ENCODE peak calls at places on chromosome 12, in eight cellular contexts. One of them, this sample, is unnamed.

GRCh38 chr12:55965240-55965639 is 602 bp downstream of the PMEL start:
- DNase-seq in BJ: no peak
- DNase-seq in neural progenitor cell: peak; percentile 75
- DNase-seq in MM.1S: no peak
- DNase-seq in uterus: no peak
- DNase-seq in adrenal gland: no peak
- DNase-seq in brain microvascular endothelial cell: no peak
- DNase-seq in K562: no peak
- DNase-seq in this sample: no peak

GRCh38 chr12:52946797-52947547 is 1.9 kb upstream of the KRT18 start:
- DNase-seq in adrenal gland: no peak
- DNase-seq in uterus: no peak
- DNase-seq in neural progenitor cell: no peak
- DNase-seq in MM.1S: no peak
- DNase-seq in K562: peak; percentile 17
- DNase-seq in BJ: no peak
- DNase-seq in brain microvascular endothelial cell: no peak
- DNase-seq in this sample: no peak

GRCh38 chr12:64522316-64522715 is 70.4 kb downstream of the TBK1 start:
- DNase-seq in K562: no peak
- DNase-seq in uterus: no peak
- DNase-seq in brain microvascular endothelial cell: no peak
- DNase-seq in neural progenitor cell: no peak
- DNase-seq in BJ: no peak
- DNase-seq in adrenal gland: no peak
- DNase-seq in MM.1S: no peak
- DNase-seq in this sample: no peak

GRCh38 chr12:94954029-94954685 is 49.3 kb downstream of the NDUFA12 start:
- DNase-seq in K562: peak; percentile 85
- DNase-seq in brain microvascular endothelial cell: peak; percentile 51
- DNase-seq in adrenal gland: peak; percentile 56
- DNase-seq in BJ: peak; percentile 1
- DNase-seq in neural progenitor cell: no peak
- DNase-seq in MM.1S: no peak
- DNase-seq in uterus: no peak
- DNase-seq in this sample: peak; percentile 47

GRCh38 chr12:124388038-124388676 is 93.3 kb downstream of the RFLNA start:
- DNase-seq in BJ: no peak
- DNase-seq in MM.1S: no peak
- DNase-seq in adrenal gland: no peak
- DNase-seq in uterus: peak; percentile 61
- DNase-seq in neural progenitor cell: no peak
- DNase-seq in brain microvascular endothelial cell: no peak
- DNase-seq in K562: no peak
- DNase-seq in this sample: no peak

GRCh38 chr12:127685476-127686234 is 581.3 kb upstream of the TMEM132C start:
- DNase-seq in uterus: no peak
- DNase-seq in MM.1S: no peak
- DNase-seq in adrenal gland: no peak
- DNase-seq in K562: no peak
- DNase-seq in BJ: no peak
- DNase-seq in brain microvascular endothelial cell: no peak
- DNase-seq in neural progenitor cell: no peak
- DNase-seq in this sample: no peak

GRCh38 chr12:81863406-81863805 is 104.3 kb upstream of the PPFIA2 start:
- DNase-seq in neural progenitor cell: peak; percentile 41
- DNase-seq in MM.1S: no peak
- DNase-seq in K562: no peak
- DNase-seq in adrenal gland: no peak
- DNase-seq in BJ: no peak
- DNase-seq in uterus: no peak
- DNase-seq in brain microvascular endothelial cell: peak; percentile 76
- DNase-seq in this sample: peak; percentile 34

GRCh38 chr12:51631591-51631990 is 40.6 kb downstream of the SCN8A start:
- DNase-seq in neural progenitor cell: no peak
- DNase-seq in uterus: no peak
- DNase-seq in adrenal gland: peak; percentile 54
- DNase-seq in BJ: no peak
- DNase-seq in brain microvascular endothelial cell: peak; percentile 38
- DNase-seq in MM.1S: no peak
- DNase-seq in K562: no peak
- DNase-seq in this sample: peak; percentile 41

GRCh38 chr12:5003025-5003666 is 40.5 kb upstream of the KCNA5 start:
- DNase-seq in K562: peak; percentile 39
- DNase-seq in brain microvascular endothelial cell: peak; percentile 53
- DNase-seq in BJ: no peak
- DNase-seq in uterus: no peak
- DNase-seq in MM.1S: peak; percentile 66
- DNase-seq in adrenal gland: peak; percentile 85
- DNase-seq in neural progenitor cell: peak; percentile 84
- DNase-seq in this sample: no peak

GRCh38 chr12:26823391-26823790 is 9.6 kb downstream of the ITPR2 start:
- DNase-seq in uterus: no peak
- DNase-seq in neural progenitor cell: no peak
- DNase-seq in BJ: no peak
- DNase-seq in adrenal gland: no peak
- DNase-seq in brain microvascular endothelial cell: peak; percentile 20
- DNase-seq in K562: no peak
- DNase-seq in MM.1S: no peak
- DNase-seq in this sample: no peak

GRCh38 chr12:57031228-57031670 is 14.9 kb upstream of the TAC3 start:
- DNase-seq in adrenal gland: no peak
- DNase-seq in MM.1S: peak; percentile 43
- DNase-seq in brain microvascular endothelial cell: no peak
- DNase-seq in K562: no peak
- DNase-seq in uterus: no peak
- DNase-seq in BJ: no peak
- DNase-seq in neural progenitor cell: no peak
- DNase-seq in this sample: no peak

GRCh38 chr12:117867348-117867747 is 101.4 kb downstream of the KSR2 start:
- DNase-seq in BJ: no peak
- DNase-seq in uterus: no peak
- DNase-seq in adrenal gland: no peak
- DNase-seq in neural progenitor cell: no peak
- DNase-seq in K562: no peak
- DNase-seq in MM.1S: no peak
- DNase-seq in brain microvascular endothelial cell: no peak
- DNase-seq in this sample: no peak

GRCh38 chr12:122987086-122987951 is 6.8 kb downstream of the ARL6IP4 start:
- DNase-seq in neural progenitor cell: no peak
- DNase-seq in K562: no peak
- DNase-seq in BJ: no peak
- DNase-seq in MM.1S: no peak
- DNase-seq in brain microvascular endothelial cell: no peak
- DNase-seq in uterus: no peak
- DNase-seq in adrenal gland: no peak
- DNase-seq in this sample: no peak

GRCh38 chr12:116726749-116727148 is 11.1 kb downstream of the SPRING1 start:
- DNase-seq in K562: no peak
- DNase-seq in MM.1S: no peak
- DNase-seq in BJ: peak; percentile 39
- DNase-seq in neural progenitor cell: no peak
- DNase-seq in uterus: no peak
- DNase-seq in brain microvascular endothelial cell: no peak
- DNase-seq in adrenal gland: peak; percentile 47
- DNase-seq in this sample: no peak

GRCh38 chr12:116722245-116722644 is 15.6 kb downstream of the SPRING1 start:
- DNase-seq in uterus: no peak
- DNase-seq in BJ: no peak
- DNase-seq in MM.1S: no peak
- DNase-seq in neural progenitor cell: no peak
- DNase-seq in brain microvascular endothelial cell: no peak
- DNase-seq in K562: no peak
- DNase-seq in adrenal gland: no peak
- DNase-seq in this sample: no peak

GRCh38 chr12:116731801-116732200 is 6.1 kb downstream of the SPRING1 start:
- DNase-seq in uterus: no peak
- DNase-seq in BJ: no peak
- DNase-seq in brain microvascular endothelial cell: no peak
- DNase-seq in MM.1S: no peak
- DNase-seq in adrenal gland: no peak
- DNase-seq in K562: no peak
- DNase-seq in neural progenitor cell: no peak
- DNase-seq in this sample: no peak

GRCh38 chr12:116727261-116727660 is 10.6 kb downstream of the SPRING1 start:
- DNase-seq in neural progenitor cell: no peak
- DNase-seq in uterus: no peak
- DNase-seq in MM.1S: no peak
- DNase-seq in K562: no peak
- DNase-seq in BJ: no peak
- DNase-seq in adrenal gland: no peak
- DNase-seq in brain microvascular endothelial cell: no peak
- DNase-seq in this sample: no peak

GRCh38 chr12:116727902-116728301 is 10.0 kb downstream of the SPRING1 start:
- DNase-seq in BJ: no peak
- DNase-seq in neural progenitor cell: no peak
- DNase-seq in brain microvascular endothelial cell: no peak
- DNase-seq in K562: no peak
- DNase-seq in adrenal gland: peak; percentile 35
- DNase-seq in MM.1S: no peak
- DNase-seq in uterus: no peak
- DNase-seq in this sample: no peak
- TF ChIP-seq CTCF in BJ: no peak
- TF ChIP-seq CTCF in neural progenitor cell: no peak
- TF ChIP-seq CTCF in brain microvascular endothelial cell: no peak
- TF ChIP-seq CTCF in K562: no peak
- TF ChIP-seq CTCF in adrenal gland: no peak
- TF ChIP-seq CTCF in MM.1S: no peak
- TF ChIP-seq CTCF in uterus: no peak
- TF ChIP-seq CTCF in this sample: no peak

DNA sequence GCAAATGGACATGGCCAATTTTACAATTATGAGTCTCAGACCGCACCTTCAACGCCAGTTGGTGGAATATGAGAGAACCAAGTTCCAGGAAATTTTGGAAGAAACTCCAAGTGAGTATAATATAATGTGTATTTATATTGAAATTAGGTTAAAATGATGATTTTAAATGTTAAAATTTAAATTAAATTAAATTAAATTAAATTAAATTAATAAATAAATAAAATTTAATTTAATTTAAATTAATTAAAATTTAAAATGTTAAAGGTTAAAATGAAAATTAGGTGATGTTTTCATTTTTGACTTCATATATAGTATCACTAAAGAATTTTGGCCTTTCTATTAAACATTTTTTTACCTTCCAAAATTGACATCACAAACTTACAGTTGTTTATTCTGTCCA is 21.0 kb downstream of the TCP11L2 start:
- DNase-seq in uterus: no peak
- DNase-seq in neural progenitor cell: no peak
- DNase-seq in brain microvascular endothelial cell: no peak
- DNase-seq in K562: no peak
- DNase-seq in MM.1S: no peak
- DNase-seq in adrenal gland: no peak
- DNase-seq in BJ: no peak
- DNase-seq in this sample: no peak
- H3K4me3 ChIP-seq in uterus: no peak overlapping the region
- H3K4me3 ChIP-seq in neural progenitor cell: no peak overlapping the region
- H3K4me3 ChIP-seq in brain microvascular endothelial cell: no peak overlapping the region
- H3K4me3 ChIP-seq in K562: no peak overlapping the region
- H3K4me3 ChIP-seq in MM.1S: no peak overlapping the region
- H3K4me3 ChIP-seq in adrenal gland: no peak overlapping the region
- H3K4me3 ChIP-seq in BJ: no peak overlapping the region
- H3K4me3 ChIP-seq in this sample: no peak overlapping the region

DNA sequence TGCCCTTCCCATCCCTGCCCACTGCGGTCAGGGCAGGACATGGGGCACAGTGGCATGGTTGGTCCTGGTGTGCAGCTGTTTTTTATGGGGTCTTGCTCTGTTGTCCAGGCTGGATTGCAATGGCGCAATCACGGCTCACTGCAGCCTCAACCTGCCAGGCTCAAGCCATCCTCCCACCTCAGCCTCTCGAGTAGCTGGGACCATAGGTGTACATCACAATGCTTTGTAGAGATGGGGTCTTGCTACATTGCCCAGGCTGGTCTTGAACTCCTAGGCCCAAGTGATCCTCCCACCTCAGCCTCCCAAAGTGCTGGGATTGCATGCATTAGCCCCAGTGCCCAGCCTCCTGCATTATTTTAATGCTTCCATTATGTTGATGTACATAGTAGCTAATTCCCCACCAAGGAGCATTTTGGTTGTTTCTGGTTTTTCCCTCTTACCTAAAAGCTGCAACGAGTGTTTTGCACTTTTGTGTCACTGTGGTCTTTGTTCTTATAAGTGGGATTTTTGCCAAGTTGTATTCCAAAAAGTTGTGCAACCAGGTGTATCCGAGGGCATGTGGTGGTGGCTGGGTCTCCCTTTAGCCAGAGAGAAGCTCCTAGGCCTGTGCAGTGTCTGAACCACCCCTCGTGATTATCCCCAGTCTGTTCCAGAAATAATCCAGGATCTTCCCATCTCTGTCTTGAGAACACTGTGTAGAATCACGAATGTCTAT is 10.3 kb downstream of the TCHP start:
- DNase-seq in neural progenitor cell: no peak
- DNase-seq in brain microvascular endothelial cell: no peak
- DNase-seq in BJ: no peak
- DNase-seq in adrenal gland: no peak
- DNase-seq in uterus: no peak
- DNase-seq in MM.1S: no peak
- DNase-seq in K562: no peak
- DNase-seq in this sample: no peak
- H3K36me3 ChIP-seq in neural progenitor cell: no peaks in the 10 kb centered on the region
- H3K36me3 ChIP-seq in brain microvascular endothelial cell: peaks cover 40% of the 10 kb centered on the region
- H3K36me3 ChIP-seq in BJ: peaks cover 23% of the 10 kb centered on the region
- H3K36me3 ChIP-seq in adrenal gland: no peaks in the 10 kb centered on the region
- H3K36me3 ChIP-seq in uterus: no peaks in the 10 kb centered on the region
- H3K36me3 ChIP-seq in MM.1S: no peaks in the 10 kb centered on the region
- H3K36me3 ChIP-seq in K562: peaks cover 77% of the 10 kb centered on the region
- H3K36me3 ChIP-seq in this sample: peaks cover 2% of the 10 kb centered on the region

GRCh38 chr12:28963554-28963953 is 185.5 kb upstream of the FAR2 start:
- DNase-seq in uterus: no peak
- DNase-seq in neural progenitor cell: peak; percentile 14
- DNase-seq in brain microvascular endothelial cell: no peak
- DNase-seq in adrenal gland: no peak
- DNase-seq in MM.1S: peak; percentile 36
- DNase-seq in K562: no peak
- DNase-seq in BJ: no peak
- DNase-seq in this sample: no peak
- TF ChIP-seq CTCF in uterus: peak; percentile 33
- TF ChIP-seq CTCF in neural progenitor cell: peak; percentile 52
- TF ChIP-seq CTCF in brain microvascular endothelial cell: peak; percentile 62
- TF ChIP-seq CTCF in adrenal gland: no peak
- TF ChIP-seq CTCF in MM.1S: peak; percentile 47
- TF ChIP-seq CTCF in K562: no peak
- TF ChIP-seq CTCF in BJ: peak; percentile 44
- TF ChIP-seq CTCF in this sample: no peak